ENCODE peak calls at places on chromosomes 16 and 17, in seven cellular contexts. One of them, this sample, is unnamed.

GRCh38 chr16:9092282-9092962 is 978 bp downstream of the HAPSTR1 start:
- ATAC-seq in GM12878: peak; percentile 20
- ATAC-seq in right lobe of liver: peak; percentile 25
- ATAC-seq in upper lobe of left lung: no peak
- ATAC-seq in heart left ventricle: peak; percentile 8
- ATAC-seq in IMR-90: peak; percentile 15
- ATAC-seq in HCT116: peak; percentile 15
- ATAC-seq in this sample: no peak

GRCh38 chr16:86398201-86398600 is 112.1 kb upstream of the FOXF1 start:
- ATAC-seq in GM12878: no peak
- ATAC-seq in right lobe of liver: no peak
- ATAC-seq in upper lobe of left lung: no peak
- ATAC-seq in heart left ventricle: no peak
- ATAC-seq in IMR-90: no peak
- ATAC-seq in HCT116: no peak
- ATAC-seq in this sample: no peak

GRCh38 chr17:72370819-72371218 is 250.0 kb downstream of the SOX9 start:
- ATAC-seq in GM12878: no peak
- ATAC-seq in right lobe of liver: no peak
- ATAC-seq in upper lobe of left lung: peak; percentile 39
- ATAC-seq in heart left ventricle: no peak
- ATAC-seq in IMR-90: peak; percentile 96
- ATAC-seq in HCT116: peak; percentile 95
- ATAC-seq in this sample: no peak

GRCh38 chr16:87851141-87851587 is 18.1 kb downstream of the SLC7A5 start:
- ATAC-seq in GM12878: no peak
- ATAC-seq in right lobe of liver: no peak
- ATAC-seq in upper lobe of left lung: no peak
- ATAC-seq in heart left ventricle: no peak
- ATAC-seq in IMR-90: no peak
- ATAC-seq in HCT116: no peak
- ATAC-seq in this sample: no peak

GRCh38 chr17:8482546-8482945 is 46.9 kb downstream of the NDEL1 start:
- ATAC-seq in GM12878: no peak
- ATAC-seq in right lobe of liver: no peak
- ATAC-seq in upper lobe of left lung: no peak
- ATAC-seq in heart left ventricle: no peak
- ATAC-seq in IMR-90: peak; percentile 61
- ATAC-seq in HCT116: no peak
- ATAC-seq in this sample: no peak

GRCh38 chr16:87132361-87133014 is 184.7 kb downstream of the C16orf95 start:
- ATAC-seq in GM12878: no peak
- ATAC-seq in right lobe of liver: no peak
- ATAC-seq in upper lobe of left lung: no peak
- ATAC-seq in heart left ventricle: peak; percentile 46
- ATAC-seq in IMR-90: peak; percentile 66
- ATAC-seq in HCT116: peak; percentile 67
- ATAC-seq in this sample: no peak

GRCh38 chr17:27446569-27447301 is 9.5 kb upstream of the KSR1 start:
- ATAC-seq in GM12878: no peak
- ATAC-seq in right lobe of liver: no peak
- ATAC-seq in upper lobe of left lung: no peak
- ATAC-seq in heart left ventricle: no peak
- ATAC-seq in IMR-90: peak; percentile 88
- ATAC-seq in HCT116: no peak
- ATAC-seq in this sample: no peak

GRCh38 chr16:78677332-78677731 is 577.9 kb downstream of the WWOX start:
- ATAC-seq in GM12878: no peak
- ATAC-seq in right lobe of liver: no peak
- ATAC-seq in upper lobe of left lung: no peak
- ATAC-seq in heart left ventricle: no peak
- ATAC-seq in IMR-90: no peak
- ATAC-seq in HCT116: no peak
- ATAC-seq in this sample: no peak

GRCh38 chr16:66926171-66926570 is 836 bp upstream of the RRAD start:
- ATAC-seq in GM12878: no peak
- ATAC-seq in right lobe of liver: no peak
- ATAC-seq in upper lobe of left lung: no peak
- ATAC-seq in heart left ventricle: peak; percentile 31
- ATAC-seq in IMR-90: no peak
- ATAC-seq in HCT116: no peak
- ATAC-seq in this sample: no peak

GRCh38 chr16:57620316-57621231 is 7.9 kb upstream of the ADGRG1 start:
- ATAC-seq in GM12878: no peak
- ATAC-seq in right lobe of liver: no peak
- ATAC-seq in upper lobe of left lung: peak; percentile 47
- ATAC-seq in heart left ventricle: no peak
- ATAC-seq in IMR-90: no peak
- ATAC-seq in HCT116: peak; percentile 36
- ATAC-seq in this sample: no peak

GRCh38 chr17:40717776-40718175 is 14.2 kb upstream of the KRT24 start:
- ATAC-seq in GM12878: no peak
- ATAC-seq in right lobe of liver: no peak
- ATAC-seq in upper lobe of left lung: no peak
- ATAC-seq in heart left ventricle: no peak
- ATAC-seq in IMR-90: no peak
- ATAC-seq in HCT116: no peak
- ATAC-seq in this sample: no peak

GRCh38 chr16:30028438-30029093 is 2.5 kb downstream of the TLCD3B start:
- ATAC-seq in GM12878: peak; percentile 62
- ATAC-seq in right lobe of liver: no peak
- ATAC-seq in upper lobe of left lung: no peak
- ATAC-seq in heart left ventricle: peak; percentile 51
- ATAC-seq in IMR-90: peak; percentile 60
- ATAC-seq in HCT116: peak; percentile 45
- ATAC-seq in this sample: no peak

GRCh38 chr17:45070001-45070400 is 8.9 kb downstream of the NMT1 start:
- ATAC-seq in GM12878: no peak
- ATAC-seq in right lobe of liver: no peak
- ATAC-seq in upper lobe of left lung: no peak
- ATAC-seq in heart left ventricle: no peak
- ATAC-seq in IMR-90: no peak
- ATAC-seq in HCT116: no peak
- ATAC-seq in this sample: no peak

GRCh38 chr16:20401475-20402016 is 3.0 kb downstream of the PDILT start:
- ATAC-seq in GM12878: no peak
- ATAC-seq in right lobe of liver: no peak
- ATAC-seq in upper lobe of left lung: no peak
- ATAC-seq in heart left ventricle: no peak
- ATAC-seq in IMR-90: no peak
- ATAC-seq in HCT116: no peak
- ATAC-seq in this sample: no peak

GRCh38 chr16:55756963-55757362 is 75.9 kb downstream of the CES1 start:
- ATAC-seq in GM12878: no peak
- ATAC-seq in right lobe of liver: peak; percentile 61
- ATAC-seq in upper lobe of left lung: no peak
- ATAC-seq in heart left ventricle: no peak
- ATAC-seq in IMR-90: no peak
- ATAC-seq in HCT116: no peak
- ATAC-seq in this sample: no peak

GRCh38 chr17:35117984-35118383 is 1.7 kb downstream of the RAD51D start:
- ATAC-seq in GM12878: peak; percentile 73
- ATAC-seq in right lobe of liver: no peak
- ATAC-seq in upper lobe of left lung: no peak
- ATAC-seq in heart left ventricle: no peak
- ATAC-seq in IMR-90: no peak
- ATAC-seq in HCT116: peak; percentile 28
- ATAC-seq in this sample: no peak

GRCh38 chr17:76700290-76700626 is 10.5 kb downstream of the MXRA7 start:
- ATAC-seq in GM12878: no peak
- ATAC-seq in right lobe of liver: peak; percentile 19
- ATAC-seq in upper lobe of left lung: peak; percentile 4
- ATAC-seq in heart left ventricle: peak; percentile 5
- ATAC-seq in IMR-90: no peak
- ATAC-seq in HCT116: no peak
- ATAC-seq in this sample: peak; percentile 52

GRCh38 chr16:54842743-54843423 is 87.8 kb upstream of the IRX5 start:
- ATAC-seq in GM12878: no peak
- ATAC-seq in right lobe of liver: no peak
- ATAC-seq in upper lobe of left lung: no peak
- ATAC-seq in heart left ventricle: no peak
- ATAC-seq in IMR-90: no peak
- ATAC-seq in HCT116: no peak
- ATAC-seq in this sample: no peak

GRCh38 chr17:21286771-21287702 is 2.5 kb downstream of the MAP2K3 start:
- ATAC-seq in GM12878: peak; percentile 2
- ATAC-seq in right lobe of liver: no peak
- ATAC-seq in upper lobe of left lung: peak; percentile 39
- ATAC-seq in heart left ventricle: no peak
- ATAC-seq in IMR-90: no peak
- ATAC-seq in HCT116: peak; percentile 2
- ATAC-seq in this sample: no peak
- TF ChIP-seq POLR2A in GM12878: no peak
- TF ChIP-seq POLR2A in right lobe of liver: no peak
- TF ChIP-seq POLR2A in upper lobe of left lung: no peak
- TF ChIP-seq POLR2A in heart left ventricle: no peak
- TF ChIP-seq POLR2A in IMR-90: peak; percentile 81
- TF ChIP-seq POLR2A in HCT116: no peak
- TF ChIP-seq POLR2A in this sample: no peak

DNA sequence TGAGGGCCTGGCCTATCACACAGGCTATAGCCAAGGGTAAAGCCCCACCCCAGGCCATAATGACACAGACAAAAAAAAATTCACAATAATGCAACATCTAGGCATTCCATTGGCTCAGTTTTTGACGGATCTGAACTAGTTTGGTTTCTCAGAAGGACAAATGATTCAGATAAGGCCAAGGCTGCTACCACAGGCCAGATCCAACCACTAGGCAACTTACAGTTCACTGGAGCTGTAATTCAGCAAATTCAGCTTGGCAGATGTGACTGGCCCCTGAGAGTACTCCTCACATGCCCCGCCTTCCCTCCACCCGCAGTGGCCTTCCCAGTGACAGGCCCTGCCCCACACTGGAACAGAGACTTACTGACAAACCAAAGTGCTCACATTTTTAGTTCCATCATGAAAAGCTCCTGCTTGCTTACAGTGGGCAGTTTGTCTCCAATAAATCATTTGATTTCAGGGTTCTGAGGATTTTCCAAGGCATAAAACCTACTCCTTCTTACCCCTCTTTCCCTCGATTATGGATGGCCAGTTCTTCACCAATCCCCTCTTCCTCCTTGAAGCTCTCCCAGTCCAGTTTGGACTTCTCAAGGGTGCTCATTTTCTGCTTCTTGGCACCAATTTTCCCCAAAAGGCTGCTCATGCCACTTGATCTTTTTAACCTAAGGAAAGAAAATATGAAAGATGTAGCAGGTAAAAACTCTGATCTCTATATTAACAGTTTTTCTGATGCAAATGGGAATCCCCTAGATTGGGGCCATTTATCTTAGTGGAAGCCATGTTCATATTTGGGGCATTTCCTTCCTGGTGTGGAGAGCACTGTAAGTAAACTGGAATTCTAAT is 53.3 kb upstream of the BCAR1 start:
- ATAC-seq in GM12878: no peak
- ATAC-seq in right lobe of liver: peak; percentile 8
- ATAC-seq in upper lobe of left lung: peak; percentile 25
- ATAC-seq in heart left ventricle: peak; percentile 69
- ATAC-seq in IMR-90: peak; percentile 45
- ATAC-seq in HCT116: peak; percentile 37
- ATAC-seq in this sample: peak; percentile 18
- TF ChIP-seq POLR2A in GM12878: no peak
- TF ChIP-seq POLR2A in right lobe of liver: peak; percentile 10
- TF ChIP-seq POLR2A in upper lobe of left lung: no peak
- TF ChIP-seq POLR2A in heart left ventricle: no peak
- TF ChIP-seq POLR2A in IMR-90: peak; percentile 24
- TF ChIP-seq POLR2A in HCT116: no peak
- TF ChIP-seq POLR2A in this sample: no peak

DNA sequence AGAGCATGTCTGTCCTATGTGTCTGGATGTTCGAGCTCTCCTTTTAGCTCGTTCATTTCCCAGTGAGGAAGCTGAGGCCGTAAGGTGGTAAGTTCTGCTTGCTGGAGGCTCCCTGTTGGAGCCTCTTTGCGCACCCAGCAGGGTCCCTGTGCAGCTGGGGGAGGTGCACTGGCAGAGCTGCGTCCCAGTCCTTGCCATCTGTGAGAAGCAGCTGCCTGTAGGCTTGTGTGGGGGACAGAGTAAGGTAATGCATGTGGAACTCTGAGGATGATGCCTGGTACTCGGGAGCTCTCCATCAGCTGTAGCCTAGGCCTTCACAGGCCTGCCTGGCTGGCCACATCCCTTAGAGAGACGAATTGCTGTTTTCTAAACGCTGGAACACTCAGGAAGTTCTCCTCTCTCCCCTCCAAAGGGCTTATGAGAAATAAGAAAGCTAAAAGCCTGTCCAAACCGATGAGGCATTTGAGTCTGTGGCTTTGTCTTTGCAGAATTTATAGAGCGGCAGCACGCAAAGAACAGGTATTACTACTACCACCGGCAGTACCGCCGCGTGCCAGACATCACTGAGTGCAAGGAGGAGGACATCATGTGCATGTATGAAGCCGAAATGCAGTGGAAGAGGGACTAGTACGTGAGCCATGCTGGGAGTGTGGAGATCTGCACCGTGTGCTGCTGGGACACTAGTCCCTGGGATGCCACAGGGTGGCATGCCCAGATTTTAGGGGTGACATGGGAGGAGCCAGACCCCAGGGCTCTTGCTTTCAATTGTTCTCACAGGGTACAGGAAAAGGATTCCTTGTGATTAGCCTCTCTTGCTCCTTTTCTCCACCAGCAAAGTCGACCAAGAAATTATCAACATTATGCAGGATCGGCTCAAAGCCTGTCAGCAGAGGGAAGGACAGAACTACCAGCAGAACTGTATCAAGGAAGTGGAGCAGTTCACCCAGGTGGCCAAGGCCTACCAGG is 1.6 kb downstream of the NDUFB10 start:
- ATAC-seq in GM12878: peak; percentile 28
- ATAC-seq in right lobe of liver: no peak
- ATAC-seq in upper lobe of left lung: no peak
- ATAC-seq in heart left ventricle: no peak
- ATAC-seq in IMR-90: peak; percentile 1
- ATAC-seq in HCT116: peak; percentile 31
- ATAC-seq in this sample: no peak
- TF ChIP-seq POLR2A in GM12878: peak; percentile 83
- TF ChIP-seq POLR2A in right lobe of liver: no peak
- TF ChIP-seq POLR2A in upper lobe of left lung: no peak
- TF ChIP-seq POLR2A in heart left ventricle: no peak
- TF ChIP-seq POLR2A in IMR-90: peak; percentile 64
- TF ChIP-seq POLR2A in HCT116: peak; percentile 94
- TF ChIP-seq POLR2A in this sample: no peak

GRCh38 chr17:47099987-47100711 is 88.9 kb downstream of the CDC27 start:
- ATAC-seq in GM12878: peak; percentile 99
- ATAC-seq in right lobe of liver: peak; percentile 100
- ATAC-seq in upper lobe of left lung: peak; percentile 99
- ATAC-seq in heart left ventricle: peak; percentile 100
- ATAC-seq in IMR-90: peak; percentile 100
- ATAC-seq in HCT116: peak; percentile 99
- ATAC-seq in this sample: peak; percentile 100
- TF ChIP-seq POLR2A in GM12878: peak; percentile 75
- TF ChIP-seq POLR2A in right lobe of liver: peak; percentile 34
- TF ChIP-seq POLR2A in upper lobe of left lung: no peak
- TF ChIP-seq POLR2A in heart left ventricle: no peak
- TF ChIP-seq POLR2A in IMR-90: no peak
- TF ChIP-seq POLR2A in HCT116: peak; percentile 44
- TF ChIP-seq POLR2A in this sample: peak; percentile 55

GRCh38 chr16:477287-477686 is 50.2 kb upstream of the CAPN15 start:
- ATAC-seq in GM12878: no peak
- ATAC-seq in right lobe of liver: peak; percentile 74
- ATAC-seq in upper lobe of left lung: peak; percentile 58
- ATAC-seq in heart left ventricle: peak; percentile 89
- ATAC-seq in IMR-90: no peak
- ATAC-seq in HCT116: peak; percentile 57
- ATAC-seq in this sample: no peak
- TF ChIP-seq POLR2A in GM12878: no peak
- TF ChIP-seq POLR2A in right lobe of liver: no peak
- TF ChIP-seq POLR2A in upper lobe of left lung: no peak
- TF ChIP-seq POLR2A in heart left ventricle: no peak
- TF ChIP-seq POLR2A in IMR-90: no peak
- TF ChIP-seq POLR2A in HCT116: no peak
- TF ChIP-seq POLR2A in this sample: no peak